ENCODE peak calls at places on chromosomes 16 and 17, in seven cellular contexts. A is neural progenitor cell, Q is prostate gland, P is GM13976, D is ascending aorta, T is fibroblast of mammary gland, B is GM12865. G is an unnamed sample.

GRCh38 chr16:83969771-83970429 is 1.9 kb downstream of the NECAB2 start:
- DNase-seq in A (peak; percentile 40), Q (no peak), P (no peak), D (no peak), T (no peak), B (no peak), G (no peak)

GRCh38 chr17:46777943-46778915 is 40.3 kb downstream of the WNT3 start:
- DNase-seq in A (peak; percentile 83), Q (no peak), P (no peak), D (no peak), T (no peak), B (no peak), G (no peak)

GRCh38 chr16:16798504-16798903 is 419.6 kb downstream of the NPIPA7 start:
- DNase-seq in A (no peak), Q (no peak), P (no peak), D (no peak), T (no peak), B (no peak), G (no peak)

GRCh38 chr16:8641671-8642070 is 20.2 kb downstream of the METTL22 start:
- DNase-seq in A (no peak), Q (no peak), P (no peak), D (no peak), T (no peak), B (no peak), G (no peak)

GRCh38 chr17:2814499-2815341 is 18.5 kb downstream of the RAP1GAP2 start:
- DNase-seq in A (no peak), Q (no peak), P (peak; percentile 51), D (no peak), T (no peak), B (peak; percentile 92), G (no peak)

GRCh38 chr17:77487211-77487629 is 346.5 kb downstream of the SEC14L1 start:
- DNase-seq in A (no peak), Q (no peak), P (no peak), D (no peak), T (no peak), B (no peak), G (no peak)

GRCh38 chr17:82804442-82805191 is 35.2 kb downstream of the ZNF750 start:
- DNase-seq in A (no peak), Q (peak; percentile 61), P (no peak), D (peak; percentile 83), T (peak; percentile 92), B (no peak), G (no peak)

GRCh38 chr17:79960788-79961522 is 74.7 kb downstream of the TBC1D16 start:
- DNase-seq in A (no peak), Q (no peak), P (no peak), D (no peak), T (no peak), B (no peak), G (no peak)

GRCh38 chr17:78708510-78708973 is 73.5 kb downstream of the CYTH1 start:
- DNase-seq in A (peak; percentile 85), Q (peak; percentile 49), P (peak; percentile 54), D (peak; percentile 72), T (peak; percentile 75), B (peak; percentile 93), G (peak; percentile 71)

GRCh38 chr16:84795338-84796053 is 24.3 kb upstream of the CRISPLD2 start:
- DNase-seq in A (no peak), Q (no peak), P (no peak), D (peak; percentile 86), T (peak; percentile 100), B (no peak), G (no peak)

GRCh38 chr16:83199012-83199411 is 572.2 kb downstream of the CDH13 start:
- DNase-seq in A (no peak), Q (no peak), P (no peak), D (no peak), T (no peak), B (no peak), G (no peak)

GRCh38 chr17:8079291-8080207 is 8.0 kb downstream of the ALOX12B start:
- DNase-seq in A (peak; percentile 87), Q (no peak), P (peak; percentile 95), D (peak; percentile 75), T (peak; percentile 39), B (peak; percentile 73), G (peak; percentile 84)

GRCh38 chr16:79380990-79381389 is 219.5 kb downstream of the MAF start:
- DNase-seq in A (no peak), Q (no peak), P (no peak), D (no peak), T (no peak), B (no peak), G (no peak)

GRCh38 chr17:20228860-20229259 is 219.7 kb downstream of the SPECC1 start:
- DNase-seq in A (no peak), Q (no peak), P (no peak), D (no peak), T (no peak), B (peak; percentile 4), G (no peak)

GRCh38 chr17:28390563-28390962 is 15.4 kb downstream of the SLC46A1 start:
- DNase-seq in A (no peak), Q (no peak), P (no peak), D (no peak), T (no peak), B (no peak), G (no peak)

GRCh38 chr17:78485416-78486168 is 91.6 kb downstream of the DNAH17 start:
- DNase-seq in A (no peak), Q (no peak), P (no peak), D (no peak), T (no peak), B (no peak), G (no peak)

GRCh38 chr17:45302649-45303173 is 14.1 kb downstream of the MAP3K14 start:
- DNase-seq in A (no peak), Q (no peak), P (no peak), D (no peak), T (peak; percentile 76), B (peak; percentile 97), G (no peak)

GRCh38 chr17:8015236-8015956 is 13.0 kb downstream of the GUCY2D start:
- DNase-seq in A (no peak), Q (no peak), P (no peak), D (peak; percentile 56), T (no peak), B (no peak), G (no peak)

GRCh38 chr17:6755731-6756184 is at the start of gene XAF1:
- DNase-seq in A (no peak), Q (peak; percentile 25), P (peak; percentile 58), D (no peak), T (peak; percentile 60), B (peak; percentile 81), G (no peak)

GRCh38 chr17:76239538-76240274 is 587 bp downstream of the RNF157 start:
- DNase-seq in A (peak; percentile 63), Q (no peak), P (no peak), D (no peak), T (no peak), B (no peak), G (peak; percentile 33)

GRCh38 chr16:54411555-54411954 is 125.0 kb upstream of the IRX3 start:
- DNase-seq in A (peak; percentile 30), Q (no peak), P (no peak), D (no peak), T (no peak), B (no peak), G (no peak)

GRCh38 chr16:986925-987581 is 5.5 kb downstream of the SOX8 start:
- DNase-seq in A (no peak), Q (no peak), P (no peak), D (no peak), T (no peak), B (no peak), G (no peak)

GRCh38 chr16:62077998-62078397 is 41.8 kb upstream of the CDH8 start:
- DNase-seq in A (peak; percentile 70), Q (no peak), P (no peak), D (no peak), T (no peak), B (peak; percentile 8), G (peak; percentile 63)

GRCh38 chr17:37744961-37745800 is at the start of gene HNF1B:
- DNase-seq in A (peak; percentile 56), Q (peak; percentile 74), P (peak; percentile 80), D (no peak), T (no peak), B (peak; percentile 68), G (no peak)

GRCh38 chr17:44155488-44155887 is 13.8 kb downstream of the HROB start:
- DNase-seq in A (no peak), Q (no peak), P (no peak), D (no peak), T (no peak), B (no peak), G (no peak)

DNA sequence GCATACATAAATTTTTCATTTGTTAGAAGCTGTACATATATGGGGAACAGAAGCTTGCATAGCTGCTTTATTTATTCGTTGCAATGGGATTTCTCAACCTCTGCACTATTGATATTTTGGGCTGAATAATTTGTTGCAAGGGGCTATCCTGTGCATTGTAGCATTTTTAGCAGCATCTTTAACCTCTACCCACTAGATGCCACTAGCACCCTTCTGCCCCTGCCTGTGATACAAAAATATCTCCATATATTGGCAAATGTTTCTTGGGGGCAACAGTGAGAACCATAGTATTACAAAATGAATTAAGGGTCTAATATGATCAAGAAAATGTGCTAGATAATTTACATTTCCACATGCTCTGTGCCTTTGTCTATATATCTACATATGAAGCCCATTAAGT is 1401.0 kb downstream of the CDH11 start:
- DNase-seq in A (no peak), Q (no peak), P (no peak), D (no peak), T (no peak), B (no peak), G (no peak)
- TF ChIP-seq CTCF in A (peak; percentile 42), Q (no peak), P (no peak), D (no peak), T (no peak), B (no peak), G (no peak)

GRCh38 chr17:42554250-42555121 is 1.8 kb downstream of the HSD17B1 start:
- DNase-seq in A (peak; percentile 95), Q (peak; percentile 78), P (peak; percentile 94), D (peak; percentile 93), T (peak; percentile 64), B (peak; percentile 93), G (peak; percentile 97)
- TF ChIP-seq CTCF in A (no peak), Q (no peak), P (no peak), D (no peak), T (no peak), B (no peak), G (no peak)

DNA sequence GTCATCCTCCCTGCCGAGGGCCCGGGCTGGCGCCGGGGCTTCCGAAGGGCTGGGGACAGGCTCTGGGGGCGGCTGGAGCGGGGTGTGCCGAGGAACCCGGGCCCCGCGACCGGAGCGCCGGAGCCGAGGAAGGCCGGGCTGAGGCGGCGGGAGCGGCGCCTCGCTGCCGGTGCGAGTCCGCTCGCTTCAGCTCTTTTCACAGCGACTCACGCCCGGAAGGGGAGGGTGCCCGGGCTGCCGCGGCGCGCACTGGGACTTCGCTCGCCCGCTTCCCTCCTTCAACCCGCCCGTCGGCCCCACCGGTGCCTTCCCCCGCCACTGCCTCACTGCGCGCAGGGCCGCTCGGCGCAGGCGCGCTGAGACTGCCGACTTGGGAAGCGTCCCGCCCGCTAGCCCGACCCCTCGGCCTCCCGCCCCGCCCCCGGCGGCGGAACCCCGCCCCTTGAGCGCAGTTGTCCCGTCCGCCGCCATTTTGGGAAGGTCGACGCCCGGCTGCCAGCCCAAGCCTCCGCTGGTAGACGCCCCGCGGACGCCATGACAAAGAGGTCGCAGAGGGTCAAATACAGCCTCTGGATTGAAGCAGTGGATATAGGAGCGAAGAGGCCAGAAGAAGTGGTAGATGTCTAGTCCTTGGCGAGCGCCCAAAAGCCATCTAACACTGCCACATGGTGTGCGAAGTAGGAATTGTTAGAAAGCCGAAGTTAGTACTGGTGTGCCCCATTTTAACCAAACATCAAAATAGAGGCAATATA is at the start of gene UBE2G1:
- DNase-seq in A (peak; percentile 99), Q (peak; percentile 96), P (peak; percentile 97), D (peak; percentile 99), T (peak; percentile 94), B (peak; percentile 99), G (peak; percentile 100)
- TF ChIP-seq CTCF in A (peak; percentile 43), Q (no peak), P (no peak), D (peak; percentile 8), T (no peak), B (peak; percentile 28), G (peak; percentile 39)

GRCh38 chr17:67629963-67630320 is 87.8 kb upstream of the NOL11 start:
- DNase-seq in A (peak; percentile 37), Q (no peak), P (peak; percentile 62), D (no peak), T (peak; percentile 85), B (peak; percentile 74), G (no peak)
- TF ChIP-seq CTCF in A (peak; percentile 37), Q (no peak), P (peak; percentile 21), D (no peak), T (peak; percentile 72), B (peak; percentile 52), G (no peak)